ENCODE peak calls at places on chromosomes 1 and 21, in ten cellular contexts. Y, B, P, V, S, J, A, K, T and D are unnamed samples.

GRCh38 chr1:107474877-107475612 is 334.2 kb downstream of the NTNG1 start:
- DNase-seq in Y (peak; percentile 21), B (no peak), P (no peak), V (no peak), S (no peak), J (no peak), A (no peak), K (no peak), T (peak; percentile 38), D (no peak)

GRCh38 chr1:178927003-178927402 is 56.1 kb upstream of the ANGPTL1 start:
- DNase-seq in Y (no peak), B (no peak), P (no peak), V (no peak), S (no peak), J (no peak), A (no peak), K (no peak), T (no peak), D (no peak)

GRCh38 chr1:206814716-206815341 is 42.5 kb upstream of the IL10 start:
- DNase-seq in Y (no peak), B (no peak), P (no peak), V (no peak), S (peak; percentile 54), J (no peak), A (no peak), K (no peak), T (peak; percentile 51), D (no peak)

GRCh38 chr1:152515454-152515823 is 1.2 kb downstream of the CRCT1 start:
- DNase-seq in Y (no peak), B (no peak), P (no peak), V (peak; percentile 32), S (no peak), J (no peak), A (no peak), K (no peak), T (peak; percentile 85), D (no peak)

GRCh38 chr1:21149430-21149861 is 27.3 kb downstream of the EIF4G3 start:
- DNase-seq in Y (peak; percentile 74), B (no peak), P (peak; percentile 40), V (no peak), S (no peak), J (no peak), A (no peak), K (no peak), T (peak; percentile 85), D (no peak)

GRCh38 chr1:52243221-52243987 is 101.5 kb downstream of the ZFYVE9 start:
- DNase-seq in Y (no peak), B (no peak), P (no peak), V (no peak), S (no peak), J (no peak), A (no peak), K (no peak), T (no peak), D (no peak)

GRCh38 chr1:202587859-202588480 is 122.3 kb downstream of the SYT2 start:
- DNase-seq in Y (no peak), B (no peak), P (no peak), V (no peak), S (no peak), J (no peak), A (no peak), K (no peak), T (no peak), D (no peak)

GRCh38 chr1:19476440-19477190 is 8.7 kb downstream of the CAPZB start:
- DNase-seq in Y (no peak), B (peak; percentile 40), P (no peak), V (no peak), S (no peak), J (no peak), A (peak; percentile 44), K (no peak), T (no peak), D (no peak)

GRCh38 chr1:61132176-61133047 is 50.1 kb downstream of the NFIA start:
- DNase-seq in Y (no peak), B (no peak), P (no peak), V (no peak), S (no peak), J (no peak), A (no peak), K (no peak), T (peak; percentile 4), D (no peak)

GRCh38 chr1:11399250-11399649 is 79.7 kb upstream of the DISP3 start:
- DNase-seq in Y (no peak), B (no peak), P (no peak), V (no peak), S (no peak), J (no peak), A (no peak), K (no peak), T (no peak), D (no peak)

GRCh38 chr1:112264010-112264409 is 132.0 kb upstream of the CTTNBP2NL start:
- DNase-seq in Y (no peak), B (no peak), P (no peak), V (no peak), S (peak; percentile 40), J (no peak), A (no peak), K (no peak), T (no peak), D (no peak)

GRCh38 chr1:206864939-206865671 is at the start of gene IL20:
- DNase-seq in Y (peak; percentile 98), B (peak; percentile 93), P (peak; percentile 85), V (peak; percentile 56), S (peak; percentile 78), J (peak; percentile 45), A (peak; percentile 69), K (peak; percentile 94), T (peak; percentile 93), D (peak; percentile 92)

GRCh38 chr1:25695066-25695990 is 78.7 kb downstream of the MAN1C1 start:
- DNase-seq in Y (no peak), B (no peak), P (peak; percentile 57), V (peak; percentile 73), S (peak; percentile 84), J (no peak), A (no peak), K (peak; percentile 51), T (peak; percentile 98), D (peak; percentile 80)

GRCh38 chr1:94322696-94323095 is 85.3 kb upstream of the ARHGAP29 start:
- DNase-seq in Y (peak; percentile 94), B (no peak), P (no peak), V (no peak), S (no peak), J (peak; percentile 76), A (no peak), K (no peak), T (peak; percentile 28), D (no peak)

GRCh38 chr1:38728176-38728908 is 131.2 kb downstream of the RRAGC start:
- DNase-seq in Y (peak; percentile 4), B (no peak), P (peak; percentile 14), V (peak; percentile 37), S (peak; percentile 71), J (no peak), A (no peak), K (no peak), T (peak; percentile 60), D (no peak)

GRCh38 chr21:26226724-26227123 is 56.2 kb upstream of the APP start:
- DNase-seq in Y (no peak), B (no peak), P (no peak), V (no peak), S (no peak), J (no peak), A (no peak), K (no peak), T (no peak), D (no peak)

GRCh38 chr1:155013632-155014031 is 11.0 kb downstream of the ZBTB7B start:
- DNase-seq in Y (no peak), B (no peak), P (peak; percentile 26), V (no peak), S (no peak), J (no peak), A (no peak), K (no peak), T (no peak), D (no peak)

DNA sequence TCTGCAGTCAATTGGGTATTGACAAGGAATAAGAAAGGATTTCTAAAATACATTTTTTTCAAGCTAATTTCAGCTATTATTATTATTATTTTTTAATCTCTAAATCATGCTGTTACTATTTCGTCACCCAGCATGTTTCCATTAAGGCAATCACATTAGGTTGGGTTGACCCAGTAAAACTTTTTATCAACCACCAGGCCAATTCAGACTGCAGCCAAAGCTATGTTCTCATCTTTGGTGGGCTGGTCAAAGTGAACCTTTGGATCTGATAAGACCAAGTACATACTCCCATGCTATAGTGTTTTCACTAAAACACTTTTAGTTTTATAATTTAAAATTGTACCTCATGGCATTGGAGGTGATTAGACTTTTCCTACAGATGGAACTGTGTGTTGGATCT is 198.6 kb downstream of the PBX1 start:
- DNase-seq in Y (no peak), B (no peak), P (no peak), V (no peak), S (no peak), J (no peak), A (no peak), K (no peak), T (no peak), D (no peak)
- H3K4me1 ChIP-seq in Y (peaks cover 7% of the 10 kb centered on the region), B (no peaks in the 10 kb centered on the region), P (peaks cover 34% of the 10 kb centered on the region), V (peaks cover 23% of the 10 kb centered on the region), S (peaks cover 43% of the 10 kb centered on the region), J (no peaks in the 10 kb centered on the region), A (no peaks in the 10 kb centered on the region), K (peaks cover 35% of the 10 kb centered on the region), T (peaks cover 43% of the 10 kb centered on the region), D (peaks cover 5% of the 10 kb centered on the region)

DNA sequence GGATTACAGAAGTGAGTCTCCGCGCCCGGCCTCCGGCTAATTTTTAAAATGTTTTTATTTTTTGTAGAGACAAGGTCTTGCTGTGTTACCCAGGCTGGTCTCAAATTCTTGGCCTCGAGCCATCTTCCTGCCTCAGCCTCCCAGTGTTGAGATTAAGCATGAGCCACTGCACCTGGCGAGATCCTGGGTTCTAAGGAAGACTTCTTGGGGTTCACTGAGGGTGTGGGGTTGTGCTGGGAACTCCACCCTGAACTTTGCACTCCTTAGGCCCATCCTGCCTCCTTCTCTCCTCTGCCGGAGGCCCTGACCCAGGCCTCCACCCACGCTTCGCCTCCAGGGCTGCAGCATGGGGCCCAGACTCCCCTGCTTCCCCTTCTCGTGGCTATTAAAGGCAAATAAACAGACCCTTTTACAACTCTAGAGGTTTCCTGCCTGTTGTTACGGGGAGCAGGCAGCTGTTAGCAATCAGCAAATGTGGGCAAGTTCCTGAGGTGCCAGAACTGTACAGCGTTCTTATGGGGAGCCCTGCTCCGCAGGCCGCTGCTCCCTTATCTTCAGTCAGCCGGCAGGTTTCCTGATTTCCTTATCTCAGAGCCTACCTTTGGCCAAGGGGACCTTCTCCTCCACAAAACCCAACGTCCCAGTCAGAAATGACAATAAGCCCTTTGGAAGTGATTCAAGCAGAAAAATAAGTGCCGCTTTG is 41.0 kb upstream of the LIN9 start:
- DNase-seq in Y (no peak), B (no peak), P (no peak), V (peak; percentile 62), S (no peak), J (no peak), A (peak; percentile 85), K (no peak), T (no peak), D (no peak)
- H3K4me3 ChIP-seq in Y (no peak overlapping the region), B (no peak overlapping the region), P (no peak overlapping the region), V (no peak overlapping the region), S (no peak overlapping the region), J (no peak overlapping the region), A (peak overlapping the region; percentile 57), K (no peak overlapping the region), T (no peak overlapping the region), D (no peak overlapping the region)

GRCh38 chr1:171763764-171764163 is 17.7 kb upstream of the METTL13 start:
- DNase-seq in Y (no peak), B (no peak), P (no peak), V (no peak), S (no peak), J (no peak), A (no peak), K (no peak), T (no peak), D (no peak)
- H3K27ac ChIP-seq in Y (no peak overlapping the region), B (no peak overlapping the region), P (no peak overlapping the region), V (no peak overlapping the region), S (no peak overlapping the region), J (no peak overlapping the region), A (no peak overlapping the region), K (no peak overlapping the region), T (no peak overlapping the region), D (no peak overlapping the region)

GRCh38 chr1:16168622-16169021 is 12.8 kb upstream of the EPHA2 start:
- DNase-seq in Y (peak; percentile 27), B (no peak), P (peak; percentile 55), V (no peak), S (no peak), J (no peak), A (peak; percentile 14), K (no peak), T (no peak), D (no peak)
- H3K4me1 ChIP-seq in Y (peaks cover 57% of the 10 kb centered on the region), B (peaks cover 38% of the 10 kb centered on the region), P (peaks cover 59% of the 10 kb centered on the region), V (no peaks in the 10 kb centered on the region), S (peaks cover 19% of the 10 kb centered on the region), J (peaks cover 72% of the 10 kb centered on the region), A (peaks cover 24% of the 10 kb centered on the region), K (peaks cover 9% of the 10 kb centered on the region), T (peaks cover 14% of the 10 kb centered on the region), D (peaks cover 19% of the 10 kb centered on the region)